ENCODE peak calls at places on chromosome 16, in four cellular contexts. C, R, P and M are unnamed samples.
A peak's percentile ranks its signal among the peaks of the same experiment; 100 is the strongest.

GRCh38 chr16:67910162-67910561 is 17.1 kb downstream of the PSKH1 start:
- DNase-seq in C (peak; percentile 69), R (peak; percentile 48), P (no peak), M (no peak)

GRCh38 chr16:12515771-12516170 is 287.9 kb downstream of the CPPED1 start:
- DNase-seq in C (no peak), R (no peak), P (no peak), M (no peak)

GRCh38 chr16:83402160-83402794 is 405.5 kb upstream of the HSBP1 start:
- DNase-seq in C (peak; percentile 45), R (no peak), P (no peak), M (no peak)

GRCh38 chr16:56311208-56312027 is 113.9 kb downstream of the AMFR start:
- DNase-seq in C (no peak), R (no peak), P (no peak), M (no peak)

GRCh38 chr16:20515580-20516179 is 60.5 kb downstream of the ACSM2B start:
- DNase-seq in C (no peak), R (peak; percentile 22), P (no peak), M (no peak)

GRCh38 chr16:77414752-77415231 is 20.0 kb downstream of the ADAMTS18 start:
- DNase-seq in C (no peak), R (no peak), P (no peak), M (no peak)

GRCh38 chr16:72560617-72561016 is 388.7 kb upstream of the PMFBP1 start:
- DNase-seq in C (no peak), R (peak; percentile 54), P (no peak), M (no peak)

GRCh38 chr16:78523212-78523995 is 423.9 kb downstream of the WWOX start:
- DNase-seq in C (no peak), R (no peak), P (no peak), M (no peak)

GRCh38 chr16:87255866-87256265 is 61.3 kb downstream of the C16orf95 start:
- DNase-seq in C (no peak), R (no peak), P (no peak), M (no peak)

GRCh38 chr16:51657844-51658243 is 506.8 kb upstream of the SALL1 start:
- DNase-seq in C (no peak), R (no peak), P (no peak), M (no peak)

GRCh38 chr16:22373662-22374310 is 633 bp downstream of the CDR2 start:
- DNase-seq in C (no peak), R (no peak), P (peak; percentile 52), M (peak; percentile 66)

GRCh38 chr16:14486520-14487303 is 143.3 kb downstream of the PARN start:
- DNase-seq in C (peak; percentile 94), R (peak; percentile 96), P (peak; percentile 91), M (peak; percentile 93)

GRCh38 chr16:6573577-6573976 is 759.1 kb upstream of the RBFOX1 start:
- DNase-seq in C (no peak), R (no peak), P (peak; percentile 40), M (no peak)

GRCh38 chr16:81005644-81006471 is 827 bp downstream of the CMC2 start:
- DNase-seq in C (peak; percentile 23), R (peak; percentile 33), P (no peak), M (peak; percentile 76)

GRCh38 chr16:14003119-14003570 is 68.0 kb upstream of the MRTFB start:
- DNase-seq in C (peak; percentile 72), R (peak; percentile 76), P (peak; percentile 78), M (peak; percentile 72)

GRCh38 chr16:84737192-84737591 is 37.4 kb downstream of the USP10 start:
- DNase-seq in C (no peak), R (no peak), P (no peak), M (no peak)

GRCh38 chr16:65909310-65910050 is 457.0 kb upstream of the CDH5 start:
- DNase-seq in C (no peak), R (peak; percentile 50), P (no peak), M (no peak)

GRCh38 chr16:82096641-82097040 is 61.6 kb downstream of the HSD17B2 start:
- DNase-seq in C (no peak), R (no peak), P (no peak), M (no peak)

GRCh38 chr16:51701025-51701424 is 550.0 kb upstream of the SALL1 start:
- DNase-seq in C (no peak), R (no peak), P (no peak), M (no peak)

GRCh38 chr16:89565506-89566372 is 5.3 kb downstream of the RPL13 start:
- DNase-seq in C (peak; percentile 44), R (peak; percentile 53), P (no peak), M (no peak)

GRCh38 chr16:69131167-69131748 is 1.1 kb downstream of the CHTF8 start:
- DNase-seq in C (peak; percentile 24), R (peak; percentile 42), P (no peak), M (no peak)

GRCh38 chr16:12320298-12320706 is 343.8 kb downstream of the SNX29 start:
- DNase-seq in C (peak; percentile 93), R (no peak), P (no peak), M (no peak)

GRCh38 chr16:10921536-10922327 is 20.5 kb downstream of the DEXI start:
- DNase-seq in C (no peak), R (peak; percentile 40), P (peak; percentile 64), M (no peak)

GRCh38 chr16:52597772-52598483 is 51.0 kb upstream of the TOX3 start:
- DNase-seq in C (no peak), R (no peak), P (no peak), M (no peak)

GRCh38 chr16:66670691-66671090 is 25.9 kb downstream of the CMTM4 start:
- DNase-seq in C (no peak), R (no peak), P (no peak), M (no peak)

GRCh38 chr16:78122774-78123315 is 23.4 kb downstream of the WWOX start:
- DNase-seq in C (peak; percentile 53), R (peak; percentile 75), P (no peak), M (no peak)

GRCh38 chr16:50245417-50246298 is 20.7 kb upstream of the ADCY7 start:
- DNase-seq in C (peak; percentile 45), R (peak; percentile 48), P (peak; percentile 55), M (peak; percentile 84)
- TF ChIP-seq CTCF in C (peak; percentile 26), R (no peak), P (no peak), M (peak; percentile 50)

GRCh38 chr16:4021070-4021779 is 95.0 kb downstream of the ADCY9 start:
- DNase-seq in C (no peak), R (no peak), P (no peak), M (no peak)
- H3K27ac ChIP-seq in C (no peak overlapping the region), R (no peak overlapping the region), P (no peak overlapping the region), M (no peak overlapping the region)

GRCh38 chr16:8492690-8493089 is 97.6 kb downstream of the TMEM114 start:
- DNase-seq in C (no peak), R (no peak), P (no peak), M (no peak)

GRCh38 chr16:8489580-8489979 is 100.7 kb downstream of the TMEM114 start:
- DNase-seq in C (no peak), R (no peak), P (no peak), M (no peak)

GRCh38 chr16:8496364-8496763 is 93.9 kb downstream of the TMEM114 start:
- DNase-seq in C (no peak), R (no peak), P (no peak), M (no peak)

GRCh38 chr16:8493885-8494487 is 96.3 kb downstream of the TMEM114 start:
- DNase-seq in C (no peak), R (no peak), P (no peak), M (no peak)
- TF ChIP-seq CTCF in C (no peak), R (no peak), P (no peak), M (no peak)

GRCh38 chr16:55029509-55029908 is 98.8 kb downstream of the IRX5 start:
- DNase-seq in C (no peak), R (no peak), P (no peak), M (no peak)

GRCh38 chr16:55030944-55031343 is 100.3 kb downstream of the IRX5 start:
- DNase-seq in C (no peak), R (no peak), P (no peak), M (no peak)

GRCh38 chr16:55035037-55035436 is 104.4 kb downstream of the IRX5 start:
- DNase-seq in C (no peak), R (peak; percentile 22), P (peak; percentile 43), M (no peak)

GRCh38 chr16:55033225-55034156 is 102.8 kb downstream of the IRX5 start:
- DNase-seq in C (no peak), R (no peak), P (no peak), M (no peak)

GRCh38 chr16:55031481-55031880 is 100.8 kb downstream of the IRX5 start:
- DNase-seq in C (no peak), R (no peak), P (no peak), M (no peak)
- H3K27ac ChIP-seq in C (no peak overlapping the region), R (no peak overlapping the region), P (no peak overlapping the region), M (no peak overlapping the region)

GRCh38 chr16:3013491-3013951 is 798 bp downstream of the CLDN9 start:
- DNase-seq in C (no peak), R (no peak), P (no peak), M (no peak)
- TF ChIP-seq CTCF in C (no peak), R (no peak), P (no peak), M (no peak)